ENCODE peak calls at places on chromosomes 12 and 14, in five cellular contexts. Z is heart right ventricle; C is CD8-positive, alpha-beta T cell; A is psoas muscle; Q is left ventricle myocardium inferior. X is an unnamed sample. For H3K4me1, the result is how much of the 10 kb centered on the place peaks cover.

GRCh38 chr14:105851716-105852377 is 325.5 kb downstream of the TMEM121 start:
- DNase-seq in C (no peak), Z (no peak), Q (no peak), A (no peak), X (no peak)

GRCh38 chr14:34536951-34537676 is 2.4 kb downstream of the EAPP start:
- DNase-seq in C (no peak), A (no peak), Q (no peak), Z (no peak), X (peak)

GRCh38 chr12:3641428-3641883 is 111.5 kb downstream of the CRACR2A start:
- DNase-seq in Q (no peak), A (peak), C (no peak), Z (no peak), X (no peak)

GRCh38 chr12:48980389-48980952 is 2.3 kb downstream of the WNT1 start:
- DNase-seq in Q (no peak), Z (no peak), A (no peak), C (no peak), X (no peak)

GRCh38 chr12:117045998-117046374 is 53.2 kb downstream of the TESC start:
- DNase-seq in Z (no peak), C (no peak), A (no peak), Q (no peak), X (no peak)

GRCh38 chr12:112686373-112686772 is 105.2 kb upstream of the RPH3A start:
- DNase-seq in C (no peak), Q (no peak), A (no peak), Z (no peak), X (no peak)

GRCh38 chr14:103808403-103809001 is 38.9 kb downstream of the PPP1R13B start:
- DNase-seq in A (peak), Q (peak), C (peak), Z (peak), X (peak)

GRCh38 chr12:41514050-41514449 is 325.9 kb downstream of the PDZRN4 start:
- DNase-seq in Z (no peak), C (no peak), A (no peak), Q (no peak), X (no peak)

GRCh38 chr12:12159988-12160387 is 89.2 kb downstream of the BCL2L14 start:
- DNase-seq in Z (no peak), A (no peak), Q (no peak), C (no peak), X (no peak)

GRCh38 chr14:88417594-88417993 is 32.1 kb downstream of the SPATA7 start:
- DNase-seq in Z (no peak), A (no peak), C (no peak), Q (no peak), X (no peak)

GRCh38 chr12:19198272-19198671 is 68.7 kb downstream of the PLEKHA5 start:
- DNase-seq in Z (no peak), Q (no peak), A (no peak), C (no peak), X (peak)

GRCh38 chr12:118337194-118337838 is 35.4 kb downstream of the TAOK3 start:
- DNase-seq in Q (no peak), C (no peak), Z (no peak), A (no peak), X (no peak)

GRCh38 chr12:102426599-102427541 is 53.5 kb downstream of the IGF1 start:
- DNase-seq in Q (no peak), Z (no peak), A (no peak), C (no peak), X (no peak)

GRCh38 chr12:47990351-47991105 is 13.7 kb downstream of the COL2A1 start:
- DNase-seq in Z (no peak), C (peak), A (no peak), Q (no peak), X (no peak)

GRCh38 chr14:54893151-54893760 is 9.4 kb downstream of the GCH1 start:
- DNase-seq in C (no peak), Q (no peak), Z (no peak), A (no peak), X (peak)

GRCh38 chr12:119061208-119061796 is 80.0 kb downstream of the SRRM4 start:
- DNase-seq in Z (peak), C (no peak), Q (peak), A (peak), X (peak)

GRCh38 chr14:65414961-65415589 is 2.5 kb downstream of the FUT8 start:
- DNase-seq in C (no peak), A (no peak), Q (no peak), Z (no peak), X (no peak)

GRCh38 chr12:66044731-66045130 is 85.8 kb downstream of the LLPH start:
- DNase-seq in Z (no peak), C (no peak), Q (no peak), A (no peak), X (no peak)

GRCh38 chr12:121805171-121805687 is 1.4 kb downstream of the SETD1B start:
- DNase-seq in A (peak), Z (no peak), Q (no peak), C (no peak), X (no peak)

GRCh38 chr12:89965993-89966392 is 257.4 kb upstream of the ATP2B1 start:
- DNase-seq in Q (no peak), A (no peak), C (no peak), Z (no peak), X (no peak)

GRCh38 chr14:75609606-75610476 is 31.4 kb downstream of the FLVCR2 start:
- DNase-seq in C (no peak), Z (no peak), Q (no peak), A (no peak), X (no peak)

GRCh38 chr14:21924479-21924878 is 250.9 kb upstream of the OR4E1 start:
- DNase-seq in Q (no peak), A (no peak), Z (no peak), C (peak), X (no peak)

GRCh38 chr14:59688224-59689170 is 111.9 kb upstream of the CCDC175 start:
- DNase-seq in Q (no peak), C (peak), Z (no peak), A (no peak), X (no peak)

GRCh38 chr14:44109041-44109440 is 398.0 kb downstream of the FSCB start:
- DNase-seq in C (no peak), Z (no peak), Q (no peak), A (no peak), X (no peak)

GRCh38 chr12:2589381-2589780 is 205.4 kb upstream of the FKBP4 start:
- DNase-seq in A (no peak), Z (no peak), C (no peak), Q (no peak), X (no peak)

GRCh38 chr12:46888568-46888967 is 62.8 kb upstream of the SLC38A4 start:
- DNase-seq in Z (no peak), Q (no peak), C (no peak), A (no peak), X (no peak)
- H3K4me3 ChIP-seq in Z (no peak), Q (no peak), C (no peak), A (no peak), X (no peak)

GRCh38 chr14:102554835-102555819 is 37.3 kb upstream of the RCOR1 start:
- DNase-seq in Z (peak), A (peak), C (peak), Q (peak), X (no peak)

GRCh38 chr14:102560436-102561261 is 31.8 kb upstream of the RCOR1 start:
- DNase-seq in Z (no peak), Q (no peak), A (no peak), C (no peak), X (no peak)

GRCh38 chr14:102558566-102558965 is 33.9 kb upstream of the RCOR1 start:
- DNase-seq in C (no peak), A (no peak), Z (no peak), Q (no peak), X (no peak)

GRCh38 chr14:102557434-102558226 is 34.8 kb upstream of the RCOR1 start:
- DNase-seq in Z (no peak), A (no peak), Q (no peak), C (no peak), X (no peak)

GRCh38 chr14:102556098-102556677 is 36.3 kb upstream of the RCOR1 start:
- DNase-seq in A (no peak), Q (no peak), C (no peak), Z (no peak), X (no peak)
- H3K4me1 ChIP-seq in A (under half), Q (under half), C (under half), Z (under half), X (under half)

GRCh38 chr12:64718649-64719048 is 40.6 kb downstream of the GNS start:
- DNase-seq in A (no peak), Z (no peak), Q (no peak), C (no peak), X (no peak)

GRCh38 chr12:64720884-64721283 is 38.3 kb downstream of the GNS start:
- DNase-seq in Z (no peak), A (no peak), Q (no peak), C (no peak), X (no peak)

GRCh38 chr12:64722835-64723234 is 36.4 kb downstream of the GNS start:
- DNase-seq in Q (no peak), A (no peak), C (no peak), Z (no peak), X (no peak)

GRCh38 chr12:64724201-64724745 is 34.9 kb downstream of the GNS start:
- DNase-seq in Z (no peak), Q (no peak), A (no peak), C (no peak), X (no peak)

GRCh38 chr12:64723630-64724029 is 35.6 kb downstream of the GNS start:
- DNase-seq in A (no peak), C (no peak), Q (no peak), Z (no peak), X (no peak)
- H3K4me3 ChIP-seq in A (no peak), C (no peak), Q (no peak), Z (no peak), X (no peak)

DNA sequence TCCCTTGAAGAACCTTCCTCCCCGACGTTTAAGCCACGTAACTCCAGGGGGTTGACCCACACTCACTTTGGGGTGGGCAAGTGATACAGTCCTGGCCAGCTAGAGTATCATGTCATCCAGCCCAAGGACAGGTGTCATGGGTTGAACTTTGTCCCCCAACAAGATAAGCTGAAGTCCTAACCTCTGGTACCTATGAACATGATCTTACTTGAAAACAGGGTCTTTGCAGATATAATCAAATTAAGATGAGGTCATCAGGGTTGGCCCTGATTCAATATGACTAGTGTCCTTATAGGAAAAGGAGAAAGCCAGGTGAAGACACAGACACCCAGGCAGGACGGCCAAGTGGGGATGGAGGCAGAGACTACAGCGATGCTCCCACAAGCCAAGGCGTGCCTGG is 68.5 kb downstream of the ITPK1 start:
- DNase-seq in Z (no peak), C (no peak), A (no peak), Q (peak), X (no peak)
- H3K4me1 ChIP-seq in Z (half or more), C (under half), A (under half), Q (half or more), X (half or more)